ENCODE peak calls at places on chromosomes 7 and 10, in six cellular contexts. B, M, Y, H, F and T are unnamed samples.

GRCh38 chr7:38506756-38507155 is 124.4 kb downstream of the AMPH start:
- DNase-seq in B (peak), M (no peak), Y (no peak), H (no peak), F (peak), T (no peak)

GRCh38 chr10:21399392-21400015 is 126.0 kb downstream of the SKIDA1 start:
- DNase-seq in B (peak), M (peak), Y (no peak), H (no peak), F (peak), T (peak)

GRCh38 chr10:43341450-43341849 is 30.0 kb upstream of the FXYD4 start:
- DNase-seq in B (no peak), M (no peak), Y (no peak), H (no peak), F (no peak), T (no peak)

GRCh38 chr10:76115471-76116155 is 684.2 kb downstream of the LRMDA start:
- DNase-seq in B (peak), M (no peak), Y (no peak), H (no peak), F (no peak), T (peak)

GRCh38 chr10:16909271-16909767 is 92.1 kb upstream of the RSU1 start:
- DNase-seq in B (no peak), M (no peak), Y (no peak), H (no peak), F (peak), T (peak)

GRCh38 chr7:157495594-157495993 is 158.8 kb downstream of the DNAJB6 start:
- DNase-seq in B (no peak), M (no peak), Y (no peak), H (no peak), F (no peak), T (no peak)

GRCh38 chr10:98435178-98435577 is 11.6 kb downstream of the HPS1 start:
- DNase-seq in B (no peak), M (no peak), Y (no peak), H (no peak), F (no peak), T (no peak)

GRCh38 chr7:158819571-158820203 is 9.6 kb downstream of the ESYT2 start:
- DNase-seq in B (no peak), M (no peak), Y (no peak), H (no peak), F (peak), T (peak)

GRCh38 chr7:144672869-144673268 is 163.0 kb downstream of the TPK1 start:
- DNase-seq in B (no peak), M (no peak), Y (no peak), H (no peak), F (no peak), T (no peak)

GRCh38 chr7:67525588-67525987 is 529.0 kb downstream of the TYW1 start:
- DNase-seq in B (no peak), M (no peak), Y (no peak), H (no peak), F (no peak), T (no peak)